ENCODE peak calls at places on chromosome 5, in ten cellular contexts. One of them, this sample, is unnamed. For H3K27me3, the result is how much of the 10 kb centered on the place peaks cover.

GRCh38 chr5:26572486-26572885 is 465.9 kb downstream of the CDH9 start:
- DNase-seq in CD8-positive, alpha-beta T cell: no peak
- DNase-seq in esophagus squamous epithelium: no peak
- DNase-seq in heart right ventricle: no peak
- DNase-seq in PC-3: peak
- DNase-seq in pancreas: no peak
- DNase-seq in osteoblast: no peak
- DNase-seq in mammary epithelial cell: no peak
- DNase-seq in H1: no peak
- DNase-seq in ovary: no peak
- DNase-seq in this sample: no peak

GRCh38 chr5:10831416-10831815 is 70.4 kb upstream of the DAP start:
- DNase-seq in ovary: no peak
- DNase-seq in H1: no peak
- DNase-seq in PC-3: peak
- DNase-seq in esophagus squamous epithelium: no peak
- DNase-seq in heart right ventricle: no peak
- DNase-seq in mammary epithelial cell: no peak
- DNase-seq in osteoblast: peak
- DNase-seq in pancreas: no peak
- DNase-seq in CD8-positive, alpha-beta T cell: no peak
- DNase-seq in this sample: no peak

GRCh38 chr5:154228696-154229095 is 38.2 kb downstream of the GALNT10 start:
- DNase-seq in pancreas: no peak
- DNase-seq in osteoblast: no peak
- DNase-seq in heart right ventricle: no peak
- DNase-seq in CD8-positive, alpha-beta T cell: no peak
- DNase-seq in H1: no peak
- DNase-seq in PC-3: no peak
- DNase-seq in ovary: no peak
- DNase-seq in esophagus squamous epithelium: no peak
- DNase-seq in mammary epithelial cell: no peak
- DNase-seq in this sample: no peak

GRCh38 chr5:104370523-104370922 is 807.9 kb upstream of the NUDT12 start:
- DNase-seq in H1: no peak
- DNase-seq in PC-3: peak
- DNase-seq in mammary epithelial cell: no peak
- DNase-seq in osteoblast: no peak
- DNase-seq in heart right ventricle: no peak
- DNase-seq in CD8-positive, alpha-beta T cell: no peak
- DNase-seq in ovary: no peak
- DNase-seq in esophagus squamous epithelium: no peak
- DNase-seq in pancreas: no peak
- DNase-seq in this sample: no peak

GRCh38 chr5:31049461-31049860 is 144.0 kb upstream of the CDH6 start:
- DNase-seq in pancreas: no peak
- DNase-seq in ovary: no peak
- DNase-seq in mammary epithelial cell: no peak
- DNase-seq in heart right ventricle: no peak
- DNase-seq in CD8-positive, alpha-beta T cell: no peak
- DNase-seq in osteoblast: no peak
- DNase-seq in esophagus squamous epithelium: no peak
- DNase-seq in H1: no peak
- DNase-seq in PC-3: peak
- DNase-seq in this sample: no peak

GRCh38 chr5:168822745-168823281 is 243.6 kb upstream of the PANK3 start:
- DNase-seq in heart right ventricle: no peak
- DNase-seq in H1: no peak
- DNase-seq in osteoblast: no peak
- DNase-seq in mammary epithelial cell: peak
- DNase-seq in esophagus squamous epithelium: no peak
- DNase-seq in pancreas: no peak
- DNase-seq in CD8-positive, alpha-beta T cell: no peak
- DNase-seq in PC-3: peak
- DNase-seq in ovary: peak
- DNase-seq in this sample: no peak

GRCh38 chr5:38434981-38435710 is 121.3 kb downstream of the LIFR start:
- DNase-seq in heart right ventricle: no peak
- DNase-seq in mammary epithelial cell: no peak
- DNase-seq in osteoblast: peak
- DNase-seq in PC-3: no peak
- DNase-seq in ovary: no peak
- DNase-seq in pancreas: no peak
- DNase-seq in CD8-positive, alpha-beta T cell: no peak
- DNase-seq in esophagus squamous epithelium: no peak
- DNase-seq in H1: no peak
- DNase-seq in this sample: no peak

GRCh38 chr5:62649476-62650113 is 71.0 kb downstream of the LRRC70 start:
- DNase-seq in osteoblast: peak
- DNase-seq in CD8-positive, alpha-beta T cell: no peak
- DNase-seq in heart right ventricle: no peak
- DNase-seq in H1: no peak
- DNase-seq in pancreas: no peak
- DNase-seq in PC-3: no peak
- DNase-seq in esophagus squamous epithelium: no peak
- DNase-seq in ovary: no peak
- DNase-seq in mammary epithelial cell: no peak
- DNase-seq in this sample: no peak

GRCh38 chr5:109281136-109281690 is 128.6 kb downstream of the PJA2 start:
- DNase-seq in H1: no peak
- DNase-seq in mammary epithelial cell: no peak
- DNase-seq in PC-3: no peak
- DNase-seq in osteoblast: no peak
- DNase-seq in CD8-positive, alpha-beta T cell: no peak
- DNase-seq in heart right ventricle: no peak
- DNase-seq in esophagus squamous epithelium: no peak
- DNase-seq in ovary: no peak
- DNase-seq in pancreas: no peak
- DNase-seq in this sample: no peak

GRCh38 chr5:138900281-138900965 is 25.3 kb upstream of the LRRTM2 start:
- DNase-seq in PC-3: no peak
- DNase-seq in heart right ventricle: no peak
- DNase-seq in pancreas: no peak
- DNase-seq in mammary epithelial cell: peak
- DNase-seq in H1: no peak
- DNase-seq in ovary: no peak
- DNase-seq in CD8-positive, alpha-beta T cell: no peak
- DNase-seq in esophagus squamous epithelium: no peak
- DNase-seq in osteoblast: peak
- DNase-seq in this sample: no peak

GRCh38 chr5:1430121-1430795 is 15.0 kb downstream of the SLC6A3 start:
- DNase-seq in osteoblast: peak
- DNase-seq in ovary: no peak
- DNase-seq in H1: no peak
- DNase-seq in pancreas: no peak
- DNase-seq in esophagus squamous epithelium: no peak
- DNase-seq in heart right ventricle: no peak
- DNase-seq in CD8-positive, alpha-beta T cell: no peak
- DNase-seq in PC-3: no peak
- DNase-seq in mammary epithelial cell: no peak
- DNase-seq in this sample: no peak

GRCh38 chr5:178163772-178164735 is 10.4 kb upstream of the NHP2 start:
- DNase-seq in heart right ventricle: peak
- DNase-seq in H1: no peak
- DNase-seq in ovary: peak
- DNase-seq in PC-3: peak
- DNase-seq in CD8-positive, alpha-beta T cell: peak
- DNase-seq in esophagus squamous epithelium: peak
- DNase-seq in mammary epithelial cell: peak
- DNase-seq in pancreas: peak
- DNase-seq in osteoblast: peak
- DNase-seq in this sample: peak

GRCh38 chr5:128537306-128537998 is 593 bp downstream of the FBN2 start:
- DNase-seq in heart right ventricle: peak
- DNase-seq in mammary epithelial cell: peak
- DNase-seq in CD8-positive, alpha-beta T cell: no peak
- DNase-seq in ovary: peak
- DNase-seq in PC-3: peak
- DNase-seq in esophagus squamous epithelium: no peak
- DNase-seq in H1: no peak
- DNase-seq in pancreas: peak
- DNase-seq in osteoblast: peak
- DNase-seq in this sample: no peak

GRCh38 chr5:39138892-39139291 is 64.7 kb upstream of the RICTOR start:
- DNase-seq in ovary: no peak
- DNase-seq in osteoblast: no peak
- DNase-seq in esophagus squamous epithelium: no peak
- DNase-seq in pancreas: no peak
- DNase-seq in PC-3: peak
- DNase-seq in H1: no peak
- DNase-seq in heart right ventricle: no peak
- DNase-seq in CD8-positive, alpha-beta T cell: no peak
- DNase-seq in mammary epithelial cell: peak
- DNase-seq in this sample: no peak

GRCh38 chr5:55222819-55223124 is 4.3 kb downstream of the MCIDAS start:
- DNase-seq in osteoblast: peak
- DNase-seq in pancreas: no peak
- DNase-seq in H1: no peak
- DNase-seq in PC-3: no peak
- DNase-seq in heart right ventricle: no peak
- DNase-seq in CD8-positive, alpha-beta T cell: no peak
- DNase-seq in ovary: no peak
- DNase-seq in esophagus squamous epithelium: no peak
- DNase-seq in mammary epithelial cell: no peak
- DNase-seq in this sample: no peak

DNA sequence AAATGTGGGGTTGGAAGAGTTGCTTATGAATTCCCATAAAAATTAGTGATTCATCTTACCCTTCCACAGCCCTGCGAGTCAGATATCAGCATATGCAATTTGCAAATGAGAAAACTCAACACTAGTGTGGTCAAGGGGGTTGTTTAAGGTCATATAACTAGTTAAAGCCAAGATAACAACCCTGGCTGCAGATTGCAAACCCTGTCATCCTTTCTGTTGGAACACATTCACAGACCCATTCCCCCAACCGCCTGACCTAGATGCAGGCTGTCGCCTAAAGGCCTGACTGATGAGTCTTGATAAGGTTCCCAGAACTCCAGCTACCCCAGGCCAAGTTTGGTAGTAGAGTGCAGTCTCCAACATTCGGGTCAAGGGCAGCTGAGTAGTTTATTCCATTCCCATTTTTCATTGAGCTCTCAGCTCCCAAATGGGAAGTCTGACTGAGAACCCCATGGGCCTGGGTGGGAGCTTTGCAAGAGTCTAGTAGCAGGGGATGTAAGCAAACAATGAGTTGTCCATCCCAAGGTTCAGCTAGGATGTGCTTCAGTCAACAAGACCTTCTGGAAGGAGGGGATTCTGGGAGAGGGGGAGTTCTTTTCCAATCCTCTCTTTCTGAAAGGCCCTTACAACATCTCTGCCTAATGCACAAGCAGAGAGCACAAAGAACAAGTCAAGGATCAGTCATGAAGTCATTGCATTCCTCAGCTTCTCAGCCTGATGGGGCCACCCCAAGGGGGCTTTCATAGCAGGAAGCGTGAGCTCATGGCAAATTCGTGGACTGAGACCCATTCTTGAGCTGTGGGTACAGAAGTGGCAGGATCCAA is 40.3 kb downstream of the ADAM19 start:
- DNase-seq in H1: no peak
- DNase-seq in osteoblast: no peak
- DNase-seq in ovary: peak
- DNase-seq in mammary epithelial cell: no peak
- DNase-seq in CD8-positive, alpha-beta T cell: no peak
- DNase-seq in PC-3: peak
- DNase-seq in pancreas: peak
- DNase-seq in heart right ventricle: peak
- DNase-seq in esophagus squamous epithelium: peak
- DNase-seq in this sample: no peak
- H3K27ac ChIP-seq in H1: no peak
- H3K27ac ChIP-seq in osteoblast: peak
- H3K27ac ChIP-seq in ovary: no peak
- H3K27ac ChIP-seq in mammary epithelial cell: no peak
- H3K27ac ChIP-seq in CD8-positive, alpha-beta T cell: no peak
- H3K27ac ChIP-seq in PC-3: no peak
- H3K27ac ChIP-seq in pancreas: no peak
- H3K27ac ChIP-seq in heart right ventricle: peak
- H3K27ac ChIP-seq in esophagus squamous epithelium: peak
- H3K27ac ChIP-seq in this sample: no peak

GRCh38 chr5:51397996-51398395 is 14.7 kb downstream of the ISL1 start:
- DNase-seq in H1: no peak
- DNase-seq in heart right ventricle: no peak
- DNase-seq in esophagus squamous epithelium: no peak
- DNase-seq in PC-3: no peak
- DNase-seq in mammary epithelial cell: no peak
- DNase-seq in osteoblast: no peak
- DNase-seq in pancreas: no peak
- DNase-seq in ovary: no peak
- DNase-seq in CD8-positive, alpha-beta T cell: no peak
- DNase-seq in this sample: no peak
- H3K27me3 ChIP-seq in H1: half or more
- H3K27me3 ChIP-seq in heart right ventricle: half or more
- H3K27me3 ChIP-seq in esophagus squamous epithelium: under half
- H3K27me3 ChIP-seq in PC-3: under half
- H3K27me3 ChIP-seq in mammary epithelial cell: half or more
- H3K27me3 ChIP-seq in osteoblast: under half
- H3K27me3 ChIP-seq in pancreas: under half
- H3K27me3 ChIP-seq in ovary: under half
- H3K27me3 ChIP-seq in CD8-positive, alpha-beta T cell: under half
- H3K27me3 ChIP-seq in this sample: under half

GRCh38 chr5:57658009-57658408 is 175.4 kb upstream of the ACTBL2 start:
- DNase-seq in CD8-positive, alpha-beta T cell: no peak
- DNase-seq in esophagus squamous epithelium: no peak
- DNase-seq in PC-3: no peak
- DNase-seq in mammary epithelial cell: no peak
- DNase-seq in ovary: no peak
- DNase-seq in H1: no peak
- DNase-seq in heart right ventricle: no peak
- DNase-seq in osteoblast: no peak
- DNase-seq in pancreas: no peak
- DNase-seq in this sample: no peak
- TF ChIP-seq CTCF in CD8-positive, alpha-beta T cell: no peak
- TF ChIP-seq CTCF in esophagus squamous epithelium: no peak
- TF ChIP-seq CTCF in PC-3: no peak
- TF ChIP-seq CTCF in mammary epithelial cell: no peak
- TF ChIP-seq CTCF in ovary: no peak
- TF ChIP-seq CTCF in H1: no peak
- TF ChIP-seq CTCF in heart right ventricle: no peak
- TF ChIP-seq CTCF in osteoblast: no peak
- TF ChIP-seq CTCF in pancreas: no peak
- TF ChIP-seq CTCF in this sample: no peak

DNA sequence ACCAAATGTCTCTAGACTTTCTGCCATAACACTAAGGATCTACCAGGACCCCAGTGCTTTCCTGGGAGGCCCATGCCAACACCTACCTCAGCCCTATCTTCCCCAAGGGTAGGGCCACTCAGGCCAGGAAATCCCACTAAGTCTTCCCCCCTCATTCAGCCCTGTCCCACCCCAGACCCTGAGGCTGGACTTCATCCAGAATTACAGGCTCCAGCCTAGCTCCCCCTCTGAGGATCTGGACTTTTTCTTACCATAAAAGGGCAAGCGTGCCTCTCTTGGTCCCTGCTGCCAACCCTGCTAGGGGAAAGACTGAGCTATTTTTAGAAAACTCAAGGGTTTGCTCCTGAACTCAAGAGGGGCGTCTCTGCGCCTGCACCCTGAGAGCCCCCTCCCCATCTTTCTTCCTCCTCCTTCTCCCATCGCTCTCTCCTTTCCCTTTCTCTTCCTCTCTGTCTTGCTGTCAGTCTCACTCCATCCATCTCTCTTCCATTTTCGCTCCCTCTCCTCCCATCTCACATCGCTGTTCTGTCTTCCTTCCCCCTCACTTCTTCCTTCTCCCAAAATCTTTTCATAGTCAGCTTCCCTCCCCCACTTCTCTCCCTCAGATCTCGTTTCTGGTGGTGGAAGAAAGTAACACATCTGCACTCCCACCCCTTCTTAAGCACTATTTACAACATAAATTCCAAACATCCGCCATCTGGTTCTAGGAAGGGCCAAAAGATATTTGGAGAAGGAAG is 38.1 kb upstream of the IL17B start:
- DNase-seq in pancreas: no peak
- DNase-seq in osteoblast: peak
- DNase-seq in esophagus squamous epithelium: no peak
- DNase-seq in CD8-positive, alpha-beta T cell: no peak
- DNase-seq in mammary epithelial cell: no peak
- DNase-seq in heart right ventricle: no peak
- DNase-seq in PC-3: no peak
- DNase-seq in H1: no peak
- DNase-seq in ovary: peak
- DNase-seq in this sample: no peak
- H3K27ac ChIP-seq in pancreas: no peak
- H3K27ac ChIP-seq in osteoblast: peak
- H3K27ac ChIP-seq in esophagus squamous epithelium: peak
- H3K27ac ChIP-seq in CD8-positive, alpha-beta T cell: no peak
- H3K27ac ChIP-seq in mammary epithelial cell: no peak
- H3K27ac ChIP-seq in heart right ventricle: peak
- H3K27ac ChIP-seq in PC-3: no peak
- H3K27ac ChIP-seq in H1: no peak
- H3K27ac ChIP-seq in ovary: peak
- H3K27ac ChIP-seq in this sample: no peak

This sample was measured in CD4-positive, alpha-beta T cell.